ENCODE peak calls at places on chromosomes 11 and 22, in nine cellular contexts. C is T-helper 1 cell; K is upper lobe of right lung; H is hepatic stellate cell; T is activated CD4-positive, alpha-beta T cell treated with anti-CD3 and anti-CD28 coated beads, Interleukin-2, amount 50 U/mL, for 4 hours; L is endothelial cell of umbilical vein; R is stimulated activated CD4-positive, alpha-beta T cell treated with anti-CD3 and anti-CD28 coated beads, Interleukin-1b, Interleukin-23, amount 100 ng/mL, for 24 hours; G is naive B cell; Y is activated T-helper 1 cell treated with anti-CD3 and anti-CD28 coated beads, Interleukin-2, amount 50 U/mL, for 16 hours. B is an unnamed sample.

GRCh38 chr11:65779669-65779918 is 1.2 kb downstream of the AP5B1 start:
- DNase-seq in G (no peak), K (no peak), C (no peak), H (no peak), Y (no peak), T (no peak), R (no peak), L (no peak), B (no peak)

GRCh38 chr11:13440100-13440855 is 22.7 kb downstream of the BTBD10 start:
- DNase-seq in G (no peak), C (no peak), K (no peak), R (no peak), H (peak; percentile 65), T (no peak), Y (no peak), L (peak; percentile 96), B (no peak)

GRCh38 chr22:27112273-27112672 is 454.9 kb downstream of the MIAT start:
- DNase-seq in T (no peak), Y (no peak), H (no peak), C (no peak), L (peak; percentile 17), G (no peak), K (no peak), R (no peak), B (no peak)

GRCh38 chr11:7467652-7468051 is 17.7 kb upstream of the OLFML1 start:
- DNase-seq in H (no peak), G (no peak), Y (no peak), C (no peak), T (no peak), L (no peak), K (no peak), R (no peak), B (no peak)

GRCh38 chr11:113384551-113384950 is 3.0 kb upstream of the ANKK1 start:
- DNase-seq in H (peak; percentile 76), K (no peak), R (no peak), L (peak; percentile 94), Y (no peak), G (no peak), C (no peak), T (no peak), B (no peak)

GRCh38 chr11:57390535-57390934 is at the start of gene PRG2:
- DNase-seq in H (no peak), L (no peak), T (no peak), G (no peak), R (no peak), K (no peak), Y (no peak), C (no peak), B (no peak)

GRCh38 chr22:36081023-36081431 is 52.4 kb upstream of the RBFOX2 start:
- DNase-seq in R (no peak), L (no peak), C (no peak), Y (no peak), T (no peak), K (no peak), G (no peak), H (peak; percentile 83), B (no peak)

GRCh38 chr22:27397948-27398330 is 403.6 kb downstream of the MN1 start:
- DNase-seq in Y (no peak), R (no peak), H (peak; percentile 54), C (no peak), L (no peak), T (no peak), K (no peak), G (no peak), B (no peak)

GRCh38 chr22:41469218-41469851 is 418 bp downstream of the ACO2 start:
- DNase-seq in G (no peak), H (no peak), T (no peak), C (no peak), K (no peak), L (no peak), R (peak; percentile 27), Y (no peak), B (peak; percentile 23)

GRCh38 chr11:74870485-74870884 is 78.4 kb downstream of the XRRA1 start:
- DNase-seq in R (no peak), L (peak; percentile 49), C (peak; percentile 24), H (peak; percentile 55), K (no peak), G (no peak), T (no peak), Y (no peak), B (no peak)

GRCh38 chr22:30221121-30221992 is 25.2 kb downstream of the LIF start:
- DNase-seq in R (no peak), K (no peak), H (no peak), C (peak; percentile 84), T (peak; percentile 56), Y (no peak), G (peak; percentile 33), L (no peak), B (peak; percentile 21)

GRCh38 chr11:102527701-102528100 is 2.8 kb downstream of the MMP7 start:
- DNase-seq in G (no peak), H (no peak), K (no peak), C (no peak), T (no peak), R (no peak), L (no peak), Y (no peak), B (no peak)

GRCh38 chr11:41245704-41246398 is 213.6 kb downstream of the LRRC4C start:
- DNase-seq in T (no peak), R (no peak), C (no peak), L (no peak), K (peak; percentile 44), Y (no peak), H (no peak), G (no peak), B (no peak)

GRCh38 chr11:1196516-1197391 is 26.1 kb upstream of the MUC5B start:
- DNase-seq in Y (no peak), R (no peak), K (peak; percentile 57), T (no peak), L (no peak), H (no peak), C (no peak), G (no peak), B (no peak)

GRCh38 chr11:124879999-124880611 is 14.9 kb downstream of the ROBO3 start:
- DNase-seq in K (peak; percentile 61), R (no peak), T (no peak), L (peak; percentile 41), H (no peak), Y (no peak), C (no peak), G (no peak), B (no peak)

GRCh38 chr22:42368379-42369249 is 63.6 kb downstream of the NFAM1 start:
- DNase-seq in C (no peak), R (no peak), G (peak; percentile 29), K (no peak), Y (peak; percentile 15), H (no peak), T (no peak), L (no peak), B (peak; percentile 16)

GRCh38 chr11:66414120-66414934 is 6.5 kb upstream of the NPAS4 start:
- DNase-seq in T (no peak), K (no peak), L (no peak), H (no peak), C (no peak), R (no peak), Y (no peak), G (no peak), B (no peak)

GRCh38 chr22:35467788-35468187 is 67.8 kb downstream of the MCM5 start:
- DNase-seq in R (no peak), C (no peak), Y (no peak), K (peak; percentile 69), L (peak; percentile 90), G (no peak), H (no peak), T (no peak), B (no peak)

GRCh38 chr11:109940816-109941215 is 152.4 kb upstream of the ZC3H12C start:
- DNase-seq in R (no peak), C (no peak), K (no peak), T (no peak), H (no peak), G (no peak), L (peak; percentile 11), Y (no peak), B (no peak)

GRCh38 chr11:74909812-74910211 is 39.1 kb downstream of the XRRA1 start:
- DNase-seq in T (no peak), R (no peak), G (no peak), L (no peak), K (no peak), C (no peak), H (no peak), Y (no peak), B (no peak)

GRCh38 chr11:85029964-85030363 is 597.2 kb downstream of the DLG2 start:
- DNase-seq in T (no peak), R (no peak), K (no peak), G (no peak), H (no peak), C (no peak), L (no peak), Y (no peak), B (no peak)

GRCh38 chr11:74822187-74822586 is 73.5 kb downstream of the RNF169 start:
- DNase-seq in G (no peak), L (peak; percentile 97), C (no peak), Y (no peak), H (peak; percentile 21), R (no peak), K (no peak), T (no peak), B (no peak)

GRCh38 chr11:85316967-85317366 is 310.2 kb downstream of the DLG2 start:
- DNase-seq in H (no peak), K (no peak), Y (no peak), R (no peak), G (peak; percentile 72), L (no peak), C (no peak), T (no peak), B (no peak)

GRCh38 chr11:61339490-61339878 is 6.5 kb downstream of the TKFC start:
- DNase-seq in C (no peak), H (no peak), L (no peak), R (no peak), Y (no peak), G (no peak), K (no peak), T (no peak), B (no peak)

GRCh38 chr22:29215012-29215860 is 9.5 kb downstream of the EMID1 start:
- DNase-seq in H (no peak), Y (no peak), R (no peak), K (no peak), L (no peak), T (no peak), G (no peak), C (no peak), B (no peak)

GRCh38 chr22:22351366-22351765 is 106.8 kb downstream of the VPREB1 start:
- DNase-seq in K (no peak), Y (no peak), L (no peak), R (no peak), G (no peak), H (no peak), C (no peak), T (no peak), B (no peak)

GRCh38 chr11:119518746-119519382 is 95.9 kb upstream of the THY1 start:
- DNase-seq in R (no peak), L (peak; percentile 25), C (no peak), K (no peak), G (no peak), T (no peak), Y (no peak), H (no peak), B (no peak)

GRCh38 chr11:3161720-3162409 is 3.2 kb downstream of the OSBPL5 start:
- DNase-seq in Y (no peak), R (no peak), L (no peak), G (no peak), C (no peak), T (no peak), K (peak; percentile 38), H (no peak), B (no peak)

GRCh38 chr11:2551131-2551530 is 106.3 kb downstream of the KCNQ1 start:
- DNase-seq in Y (no peak), L (no peak), T (no peak), C (no peak), G (no peak), R (no peak), K (peak; percentile 34), H (no peak), B (no peak)

GRCh38 chr11:2466869-2467694 is 22.3 kb downstream of the KCNQ1 start:
- DNase-seq in T (no peak), K (peak; percentile 61), L (no peak), G (no peak), Y (no peak), R (peak; percentile 36), C (peak; percentile 79), H (peak; percentile 13), B (no peak)

GRCh38 chr11:1938343-1939005 is 8.7 kb upstream of the MRPL23 start:
- DNase-seq in K (peak; percentile 62), L (no peak), Y (no peak), T (no peak), R (no peak), H (no peak), G (no peak), C (no peak), B (no peak)

B was measured in activated T-helper 9 cell treated with anti-CD3 and anti-CD28 coated beads, Interleukin-2, amount 50 U/mL, for 16 hours.